ENCODE peak calls at places on chromosomes 6 and 20, in ten cellular contexts. L is GM04504; D is B cell; A is uterus; C is central memory CD4-positive, alpha-beta T cell; F is GM23338; R is NCI-H1436; W is SK-MEL-5; E is GDM1; K is foreskin melanocyte. X is an unnamed sample.

GRCh38 chr6:73655341-73655917 is 1.6 kb upstream of the SLC17A5 start:
- DNase-seq in L (no peak), D (no peak), A (no peak), C (no peak), F (no peak), R (no peak), W (no peak), E (no peak), K (no peak), X (no peak)

GRCh38 chr20:44056010-44056698 is 130.8 kb downstream of the JPH2 start:
- DNase-seq in L (no peak), D (no peak), A (no peak), C (peak), F (peak), R (peak), W (peak), E (peak), K (no peak), X (peak)

GRCh38 chr6:165653607-165654006 is 9.4 kb downstream of the PDE10A start:
- DNase-seq in L (no peak), D (no peak), A (no peak), C (no peak), F (no peak), R (no peak), W (no peak), E (no peak), K (no peak), X (no peak)

GRCh38 chr6:31122803-31123706 is 2.8 kb upstream of the CDSN start:
- DNase-seq in L (peak), D (no peak), A (peak), C (no peak), F (no peak), R (no peak), W (peak), E (no peak), K (no peak), X (peak)

GRCh38 chr6:157226026-157226639 is 97.2 kb downstream of the TMEM242 start:
- DNase-seq in L (no peak), D (no peak), A (peak), C (no peak), F (no peak), R (no peak), W (no peak), E (no peak), K (no peak), X (no peak)

GRCh38 chr6:149454405-149454848 is 30.4 kb downstream of the ZC3H12D start:
- DNase-seq in L (peak), D (no peak), A (peak), C (no peak), F (no peak), R (no peak), W (no peak), E (no peak), K (peak), X (peak)

GRCh38 chr6:133977983-133978895 is 25.2 kb downstream of the TBPL1 start:
- DNase-seq in L (peak), D (no peak), A (peak), C (no peak), F (no peak), R (no peak), W (no peak), E (no peak), K (no peak), X (peak)

GRCh38 chr6:35718354-35718695 is 18.5 kb upstream of the ARMC12 start:
- DNase-seq in L (no peak), D (no peak), A (no peak), C (no peak), F (peak), R (no peak), W (no peak), E (no peak), K (no peak), X (no peak)

GRCh38 chr20:49594143-49594928 is 26.4 kb upstream of the PTGIS start:
- DNase-seq in L (peak), D (no peak), A (peak), C (no peak), F (no peak), R (no peak), W (no peak), E (no peak), K (no peak), X (peak)

GRCh38 chr6:150324044-150324443 is 44.8 kb upstream of the IYD start:
- DNase-seq in L (no peak), D (no peak), A (no peak), C (no peak), F (no peak), R (no peak), W (no peak), E (no peak), K (no peak), X (no peak)

GRCh38 chr6:52213127-52213526 is 27.0 kb downstream of the IL17A start:
- DNase-seq in L (no peak), D (no peak), A (no peak), C (peak), F (peak), R (no peak), W (no peak), E (no peak), K (no peak), X (no peak)

X was measured in ELR.